ENCODE peak calls at places on chromosomes 13 and 19, in eight cellular contexts. R is fibroblast of mammary gland; E is endothelial cell of umbilical vein; F is AG04450; K is effector memory CD4-positive, alpha-beta T cell; H is Peyer's patch; P is cardiac muscle cell; T is PC-3. M is an unnamed sample.

GRCh38 chr19:5966215-5966614 is 11.7 kb downstream of the RANBP3 start:
- DNase-seq in R (peak; percentile 79), F (peak; percentile 79), E (no peak), K (no peak), H (no peak), T (no peak), P (peak; percentile 59), M (no peak)

GRCh38 chr19:19652482-19653295 is 9.2 kb upstream of the GMIP start:
- DNase-seq in T (peak; percentile 29), P (no peak), R (peak; percentile 44), H (no peak), F (no peak), K (no peak), E (no peak), M (no peak)

GRCh38 chr13:49627831-49628652 is at the start of gene ARL11:
- DNase-seq in H (peak; percentile 74), K (no peak), T (no peak), E (no peak), R (no peak), P (no peak), F (no peak), M (no peak)

GRCh38 chr13:46062190-46062589 is 9.6 kb upstream of the ZC3H13 start:
- DNase-seq in T (peak; percentile 71), R (peak; percentile 76), K (no peak), H (no peak), F (no peak), P (no peak), E (no peak), M (no peak)

GRCh38 chr13:44921931-44922758 is 67.1 kb downstream of the NUFIP1 start:
- DNase-seq in F (peak; percentile 93), E (peak; percentile 55), K (no peak), H (no peak), P (peak; percentile 6), T (peak; percentile 91), R (peak; percentile 99), M (peak; percentile 54)

GRCh38 chr13:32852568-32852967 is 163.7 kb upstream of the KL start:
- DNase-seq in H (no peak), F (no peak), R (peak; percentile 59), E (no peak), T (peak; percentile 33), K (no peak), P (no peak), M (no peak)

GRCh38 chr13:107765724-107766436 is 449.5 kb downstream of the LIG4 start:
- DNase-seq in T (peak; percentile 47), H (no peak), F (no peak), E (peak; percentile 64), P (no peak), K (no peak), R (no peak), M (no peak)

GRCh38 chr13:101514695-101515275 is 62.3 kb downstream of the ITGBL1 start:
- DNase-seq in K (no peak), E (peak; percentile 80), T (peak; percentile 75), R (peak; percentile 80), P (peak; percentile 64), H (no peak), F (peak; percentile 33), M (peak; percentile 48)

GRCh38 chr13:51643114-51643881 is 59.0 kb downstream of the WDFY2 start:
- DNase-seq in E (peak; percentile 62), R (peak; percentile 97), P (no peak), F (peak; percentile 63), H (no peak), K (no peak), T (peak; percentile 83), M (peak; percentile 83)

GRCh38 chr19:46863818-46864629 is 3.2 kb downstream of the ARHGAP35 start:
- DNase-seq in E (peak; percentile 21), T (peak; percentile 73), F (no peak), P (peak; percentile 36), H (no peak), K (no peak), R (peak; percentile 48), M (peak; percentile 38)

GRCh38 chr13:96925466-96925865 is 68.8 kb downstream of the OXGR1 start:
- DNase-seq in H (no peak), F (no peak), K (no peak), P (no peak), E (no peak), R (no peak), T (no peak), M (no peak)

GRCh38 chr13:109667754-109668360 is 118.5 kb downstream of the IRS2 start:
- DNase-seq in H (no peak), K (no peak), E (no peak), F (no peak), T (no peak), P (no peak), R (no peak), M (no peak)

GRCh38 chr19:11191273-11191755 is 6.0 kb downstream of the KANK2 start:
- DNase-seq in R (peak; percentile 83), T (peak; percentile 53), E (peak; percentile 40), H (no peak), P (no peak), K (no peak), F (no peak), M (no peak)

GRCh38 chr13:52851153-52851962 is 2.9 kb upstream of the PCDH8 start:
- DNase-seq in K (no peak), P (peak; percentile 73), T (no peak), F (no peak), R (no peak), H (peak; percentile 57), E (no peak), M (no peak)

GRCh38 chr19:39937094-39937493 is 2.7 kb upstream of the FCGBP start:
- DNase-seq in E (no peak), K (peak; percentile 30), P (no peak), T (no peak), F (no peak), H (no peak), R (no peak), M (no peak)

GRCh38 chr19:51480590-51480989 is 2.3 kb downstream of the CEACAM18 start:
- DNase-seq in E (no peak), K (no peak), F (no peak), H (no peak), T (peak; percentile 57), R (no peak), P (peak; percentile 3), M (no peak)

GRCh38 chr13:36919833-36920611 is at the start of gene SMAD9:
- DNase-seq in K (no peak), H (peak; percentile 65), R (peak; percentile 63), F (no peak), P (peak; percentile 92), E (peak; percentile 58), T (peak; percentile 48), M (no peak)

GRCh38 chr19:28420731-28421550 is 792.0 kb downstream of the UQCRFS1 start:
- DNase-seq in E (no peak), K (no peak), F (no peak), T (no peak), R (peak; percentile 12), P (no peak), H (no peak), M (no peak)

DNA sequence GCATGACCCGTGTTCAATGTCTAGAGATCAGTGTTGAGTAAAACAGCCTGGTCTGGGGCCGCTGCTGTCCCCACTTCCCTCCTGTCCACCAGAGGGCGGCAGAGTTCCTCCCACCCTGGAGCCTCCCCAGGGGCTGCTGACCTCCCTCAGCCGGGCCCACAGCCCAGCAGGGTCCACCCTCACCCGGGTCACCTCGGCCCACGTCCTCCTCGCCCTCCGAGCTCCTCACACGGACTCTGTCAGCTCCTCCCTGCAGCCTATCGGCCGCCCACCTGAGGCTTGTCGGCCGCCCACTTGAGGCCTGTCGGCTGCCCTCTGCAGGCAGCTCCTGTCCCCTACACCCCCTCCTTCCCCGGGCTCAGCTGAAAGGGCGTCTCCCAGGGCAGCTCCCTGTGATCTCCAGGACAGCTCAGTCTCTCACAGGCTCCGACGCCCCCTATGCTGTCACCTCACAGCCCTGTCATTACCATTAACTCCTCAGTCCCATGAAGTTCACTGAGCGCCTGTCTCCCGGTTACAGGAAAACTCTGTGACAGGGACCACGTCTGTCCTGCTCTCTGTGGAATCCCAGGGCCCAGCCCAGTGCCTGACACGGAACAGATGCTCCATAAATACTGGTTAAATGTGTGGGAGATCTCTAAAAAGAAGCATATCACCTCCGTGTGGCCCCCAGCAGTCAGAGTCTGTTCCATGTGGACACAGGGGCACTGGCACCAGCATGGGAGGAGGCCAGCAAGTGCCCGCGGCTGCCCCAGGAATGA is 1.5 kb upstream of the CEACAM5 start:
- DNase-seq in E (peak; percentile 49), H (peak; percentile 88), K (peak; percentile 48), R (peak; percentile 22), T (peak; percentile 71), F (no peak), P (no peak), M (no peak)
- H3K4me3 ChIP-seq in E (no peak overlapping the region), H (peak overlapping the region; percentile 34), K (no peak overlapping the region), R (no peak overlapping the region), T (peak overlapping the region; percentile 63), F (no peak overlapping the region), P (no peak overlapping the region), M (no peak overlapping the region)

DNA sequence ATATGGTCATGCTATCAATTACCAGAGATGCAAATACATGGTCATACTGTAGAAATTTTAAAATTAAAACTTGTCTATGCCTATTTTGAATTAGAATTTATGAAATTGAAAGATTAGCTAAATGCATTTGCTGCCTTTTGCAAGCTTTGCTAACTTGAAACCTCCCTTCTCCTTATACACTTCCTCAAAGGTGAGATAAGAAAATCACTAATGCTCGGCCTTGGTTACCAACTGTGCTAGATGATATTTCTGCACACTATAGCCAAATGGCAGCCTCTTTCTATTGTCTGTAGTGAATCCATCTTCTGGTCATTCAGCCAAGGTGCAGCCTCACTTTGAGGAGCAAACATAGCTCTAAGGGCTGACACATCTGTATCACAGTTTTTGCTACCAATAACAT is 31.1 kb upstream of the MYCBP2 start:
- DNase-seq in H (no peak), F (no peak), E (no peak), T (no peak), R (no peak), P (no peak), K (no peak), M (no peak)
- H3K4me3 ChIP-seq in H (no peak overlapping the region), F (no peak overlapping the region), E (no peak overlapping the region), T (no peak overlapping the region), R (no peak overlapping the region), P (no peak overlapping the region), K (no peak overlapping the region), M (no peak overlapping the region)

DNA sequence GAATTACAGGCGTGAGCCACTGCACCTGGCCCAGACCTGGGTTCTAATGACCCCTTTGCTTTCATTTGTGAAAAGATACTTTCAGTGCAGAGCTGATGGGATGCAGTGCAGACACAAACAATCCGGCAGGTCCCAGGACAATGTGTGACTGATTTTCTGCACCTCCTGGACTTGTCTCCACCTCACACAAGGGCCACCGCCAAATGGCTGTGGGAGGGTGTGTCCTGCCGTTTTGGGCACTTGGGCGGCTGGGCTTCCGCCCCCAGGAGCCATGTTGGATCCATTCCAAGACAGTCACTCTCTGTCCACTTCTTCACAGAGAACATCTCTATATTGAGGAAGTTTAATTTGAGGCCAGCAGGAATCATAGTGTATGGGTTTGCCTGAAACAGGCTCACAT is 112.3 kb upstream of the ZNF507 start:
- DNase-seq in H (no peak), T (no peak), F (no peak), R (no peak), P (no peak), E (no peak), K (no peak), M (no peak)
- H3K4me3 ChIP-seq in H (no peak overlapping the region), T (no peak overlapping the region), F (no peak overlapping the region), R (no peak overlapping the region), P (no peak overlapping the region), E (no peak overlapping the region), K (no peak overlapping the region), M (no peak overlapping the region)

DNA sequence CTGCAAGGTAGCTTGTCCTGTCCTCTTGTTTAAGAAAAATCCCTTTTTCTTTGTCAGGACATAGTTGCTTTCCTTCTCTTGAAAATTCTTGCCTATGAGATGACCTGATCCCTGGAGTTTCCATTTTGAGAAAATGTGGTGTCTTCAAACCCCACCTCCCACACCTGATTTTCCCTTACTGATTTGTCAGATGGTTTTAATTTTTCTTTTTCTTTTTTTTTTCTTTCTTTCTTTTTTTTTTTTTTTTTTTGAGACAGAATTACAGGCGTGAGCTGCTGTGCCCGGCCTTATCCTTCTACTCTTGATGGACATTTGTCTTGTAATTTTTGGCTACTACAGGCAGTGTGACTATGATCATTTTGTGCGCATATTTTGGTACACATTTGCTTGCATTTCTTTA is 1.2 kb downstream of the ZNF345 start:
- DNase-seq in E (no peak), R (no peak), K (no peak), P (no peak), F (no peak), H (no peak), T (no peak), M (no peak)
- H3K4me3 ChIP-seq in E (no peak overlapping the region), R (no peak overlapping the region), K (no peak overlapping the region), P (peak overlapping the region; percentile 46), F (peak overlapping the region; percentile 100), H (no peak overlapping the region), T (peak overlapping the region; percentile 84), M (peak overlapping the region; percentile 73)